ENCODE peak calls at places on chromosomes 1 and 21, in seven cellular contexts. X is stomach, S is A549, P is uterus, J is testis, I is gastrocnemius medialis, Z is HCT116. B is an unnamed sample.
A peak's percentile ranks its signal among the peaks of the same experiment; 100 is the strongest.

GRCh38 chr1:207283421-207283820 is 38.1 kb upstream of the CD55 start:
- DNase-seq in X (no peak), S (no peak), P (no peak), J (no peak), I (no peak), Z (no peak), B (no peak)

GRCh38 chr1:115668579-115668978 is 26.8 kb downstream of the VANGL1 start:
- DNase-seq in X (no peak), S (no peak), P (no peak), J (no peak), I (no peak), Z (peak; percentile 66), B (no peak)

GRCh38 chr1:201004154-201004553 is 19.4 kb downstream of the KIF21B start:
- DNase-seq in X (no peak), S (no peak), P (no peak), J (no peak), I (no peak), Z (no peak), B (no peak)

GRCh38 chr1:54742262-54742661 is 22.1 kb downstream of the PARS2 start:
- DNase-seq in X (no peak), S (no peak), P (no peak), J (no peak), I (no peak), Z (no peak), B (no peak)

GRCh38 chr1:243323481-243323880 is 67.6 kb downstream of the SDCCAG8 start:
- DNase-seq in X (no peak), S (no peak), P (no peak), J (no peak), I (no peak), Z (no peak), B (no peak)

GRCh38 chr1:233367057-233367759 is 39.7 kb downstream of the MAP3K21 start:
- DNase-seq in X (peak; percentile 52), S (peak; percentile 67), P (no peak), J (no peak), I (no peak), Z (peak; percentile 26), B (no peak)

GRCh38 chr1:245700631-245701030 is 545.8 kb downstream of the KIF26B start:
- DNase-seq in X (no peak), S (no peak), P (no peak), J (no peak), I (no peak), Z (no peak), B (no peak)

GRCh38 chr21:36709030-36709867 is 10.3 kb downstream of the SIM2 start:
- DNase-seq in X (peak; percentile 26), S (no peak), P (no peak), J (no peak), I (no peak), Z (no peak), B (no peak)

GRCh38 chr1:21124846-21125245 is 51.9 kb downstream of the EIF4G3 start:
- DNase-seq in X (no peak), S (no peak), P (no peak), J (no peak), I (no peak), Z (no peak), B (no peak)

GRCh38 chr1:244970236-244970652 is 105.9 kb upstream of the HNRNPU start:
- DNase-seq in X (peak; percentile 71), S (peak; percentile 90), P (no peak), J (no peak), I (no peak), Z (peak; percentile 42), B (peak; percentile 88)

GRCh38 chr1:225485991-225486530 is 58.2 kb upstream of the LBR start:
- DNase-seq in X (no peak), S (no peak), P (no peak), J (no peak), I (no peak), Z (no peak), B (no peak)

GRCh38 chr1:153260980-153261792 is 1.7 kb downstream of the LORICRIN start:
- DNase-seq in X (no peak), S (no peak), P (no peak), J (peak; percentile 30), I (no peak), Z (no peak), B (peak; percentile 62)

GRCh38 chr1:117167402-117167801 is 43.3 kb downstream of the VTCN1 start:
- DNase-seq in X (no peak), S (no peak), P (no peak), J (no peak), I (no peak), Z (no peak), B (no peak)

GRCh38 chr1:77220687-77221463 is 1.6 kb upstream of the PIGK start:
- DNase-seq in X (no peak), S (peak; percentile 14), P (no peak), J (no peak), I (no peak), Z (no peak), B (no peak)

GRCh38 chr1:30101477-30102227 is 621.7 kb downstream of the MATN1 start:
- DNase-seq in X (no peak), S (no peak), P (no peak), J (no peak), I (no peak), Z (no peak), B (no peak)

GRCh38 chr1:15603050-15603965 is 13.9 kb upstream of the DDI2 start:
- DNase-seq in X (peak; percentile 99), S (peak; percentile 94), P (peak; percentile 97), J (peak; percentile 98), I (peak; percentile 98), Z (no peak), B (peak; percentile 99)

GRCh38 chr1:9465640-9466039 is 73.6 kb upstream of the SLC25A33 start:
- DNase-seq in X (no peak), S (no peak), P (no peak), J (no peak), I (no peak), Z (no peak), B (no peak)

GRCh38 chr1:25773441-25774125 is 26.4 kb upstream of the SELENON start:
- DNase-seq in X (peak; percentile 81), S (peak; percentile 69), P (no peak), J (no peak), I (no peak), Z (no peak), B (no peak)

GRCh38 chr21:36965720-36966065 is 776 bp downstream of the HLCS start:
- DNase-seq in X (no peak), S (no peak), P (no peak), J (no peak), I (no peak), Z (no peak), B (no peak)

GRCh38 chr1:26277719-26278118 is 2.2 kb upstream of the SH3BGRL3 start:
- DNase-seq in X (no peak), S (no peak), P (no peak), J (no peak), I (no peak), Z (no peak), B (no peak)

GRCh38 chr1:245046764-245047163 is 108.0 kb upstream of the KIF26B start:
- DNase-seq in X (no peak), S (no peak), P (no peak), J (no peak), I (no peak), Z (no peak), B (no peak)

GRCh38 chr1:54886724-54887664 is at the start of gene DHCR24:
- DNase-seq in X (peak; percentile 89), S (peak; percentile 71), P (peak; percentile 50), J (peak; percentile 94), I (peak; percentile 83), Z (peak; percentile 43), B (peak; percentile 87)

GRCh38 chr1:200184196-200184595 is 156.7 kb downstream of the NR5A2 start:
- DNase-seq in X (peak; percentile 86), S (peak; percentile 83), P (peak; percentile 73), J (peak; percentile 44), I (peak; percentile 92), Z (peak; percentile 42), B (peak; percentile 80)

GRCh38 chr1:39845569-39846566 is 37.4 kb downstream of the TRIT1 start:
- DNase-seq in X (peak; percentile 90), S (no peak), P (peak; percentile 44), J (peak; percentile 80), I (peak; percentile 38), Z (no peak), B (peak; percentile 83)

GRCh38 chr21:10463156-10463555 is 58.2 kb upstream of the TPTE start:
- DNase-seq in X (no peak), S (no peak), P (no peak), J (no peak), I (no peak), Z (no peak), B (no peak)

GRCh38 chr21:10466200-10466599 is 55.2 kb upstream of the TPTE start:
- DNase-seq in X (no peak), S (no peak), P (no peak), J (no peak), I (no peak), Z (no peak), B (no peak)

GRCh38 chr21:10464975-10465374 is 56.4 kb upstream of the TPTE start:
- DNase-seq in X (no peak), S (no peak), P (no peak), J (no peak), I (no peak), Z (no peak), B (no peak)
- TF ChIP-seq POLR2A in X (no peak), S (no peak), P (no peak), J (no peak), I (no peak), Z (no peak), B (no peak)

DNA sequence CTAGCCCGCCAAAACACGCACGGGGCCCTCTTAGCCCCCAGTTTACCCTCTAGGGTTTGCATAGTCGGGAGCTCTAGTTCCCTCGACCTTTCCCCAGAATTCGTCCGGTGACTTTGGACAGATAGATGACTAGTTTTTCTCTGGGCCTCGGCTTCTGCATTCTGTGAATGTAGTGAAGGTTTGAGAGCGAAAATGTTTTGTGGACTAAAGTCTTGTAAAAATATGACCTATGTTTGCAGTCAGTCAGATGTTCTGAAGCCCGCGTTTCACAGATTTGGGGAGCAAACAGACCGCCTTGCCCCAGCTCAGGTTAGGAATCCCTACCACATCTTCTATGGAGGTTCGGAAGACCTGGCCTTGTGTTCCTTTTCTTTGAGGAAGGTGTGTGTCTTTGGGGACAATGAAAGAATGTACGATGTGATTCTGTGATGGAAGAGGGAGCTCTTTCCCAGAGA is 401 bp downstream of the UQCRH start:
- DNase-seq in X (no peak), S (no peak), P (no peak), J (no peak), I (no peak), Z (no peak), B (no peak)
- H3K4me1 ChIP-seq in X (peaks cover 81% of the 10 kb centered on the region), S (peaks cover 28% of the 10 kb centered on the region), P (peaks cover 10% of the 10 kb centered on the region), J (peaks cover 26% of the 10 kb centered on the region), I (peaks cover 65% of the 10 kb centered on the region), Z (peaks cover 7% of the 10 kb centered on the region), B (peaks cover 57% of the 10 kb centered on the region)

GRCh38 chr1:169367686-169368405 is at the start of the genes BLZF1 and NME7:
- DNase-seq in X (peak; percentile 96), S (peak; percentile 97), P (peak; percentile 95), J (peak; percentile 98), I (peak; percentile 93), Z (peak; percentile 94), B (peak; percentile 98)
- TF ChIP-seq POLR2A in X (no peak), S (peak; percentile 40), P (no peak), J (no peak), I (peak; percentile 43), Z (no peak), B (no peak)

GRCh38 chr1:178540204-178540603 is 27.3 kb downstream of the TEX35 start:
- DNase-seq in X (no peak), S (no peak), P (no peak), J (no peak), I (no peak), Z (no peak), B (no peak)
- H3K4me1 ChIP-seq in X (peaks cover 43% of the 10 kb centered on the region), S (peaks cover 62% of the 10 kb centered on the region), P (peaks cover 4% of the 10 kb centered on the region), J (no peaks in the 10 kb centered on the region), I (peaks cover 45% of the 10 kb centered on the region), Z (peaks cover 36% of the 10 kb centered on the region), B (peaks cover 40% of the 10 kb centered on the region)

GRCh38 chr1:186781731-186782130 is 47.0 kb upstream of the PLA2G4A start:
- DNase-seq in X (no peak), S (no peak), P (peak; percentile 22), J (no peak), I (no peak), Z (no peak), B (no peak)
- TF ChIP-seq POLR2A in X (no peak), S (no peak), P (no peak), J (no peak), I (no peak), Z (no peak), B (no peak)